ENCODE peak calls at places on chromosomes 2 and 18, in six cellular contexts. S is gastrocnemius medialis; X is stomach; R is IMR-90; Z is CD8-positive, alpha-beta T cell; D is endodermal cell. M is an unnamed sample. For H3K27me3, the result is how much of the 10 kb centered on the place peaks cover.

GRCh38 chr2:157302492-157303099 is 23.0 kb downstream of the ERMN start:
- DNase-seq in S (no peak), X (no peak), R (peak), Z (no peak), D (no peak), M (no peak)

GRCh38 chr18:67509711-67510110 is 6.8 kb downstream of the DSEL start:
- DNase-seq in S (no peak), X (no peak), R (peak), Z (no peak), D (no peak), M (no peak)

GRCh38 chr2:18491577-18491976 is 68.9 kb downstream of the RDH14 start:
- DNase-seq in S (peak), X (no peak), R (no peak), Z (no peak), D (no peak), M (no peak)

GRCh38 chr2:78263571-78263970 is 741.4 kb upstream of the LRRTM4 start:
- DNase-seq in S (no peak), X (no peak), R (no peak), Z (no peak), D (no peak), M (no peak)

GRCh38 chr2:141068053-141068682 is 1062.6 kb downstream of the LRP1B start:
- DNase-seq in S (no peak), X (no peak), R (no peak), Z (no peak), D (peak), M (no peak)

GRCh38 chr2:134737671-134738070 is 18.9 kb upstream of the TMEM163 start:
- DNase-seq in S (no peak), X (no peak), R (no peak), Z (no peak), D (no peak), M (no peak)

GRCh38 chr2:12074126-12074883 is 327.9 kb downstream of the LPIN1 start:
- DNase-seq in S (no peak), X (no peak), R (no peak), Z (peak), D (peak), M (no peak)

GRCh38 chr2:25684577-25684976 is 11.2 kb upstream of the DTNB start:
- DNase-seq in S (no peak), X (no peak), R (no peak), Z (no peak), D (no peak), M (no peak)

GRCh38 chr2:172096661-172097547 is 5.8 kb downstream of the DLX2 start:
- DNase-seq in S (no peak), X (no peak), R (peak), Z (no peak), D (peak), M (no peak)

GRCh38 chr2:65297544-65297943 is 69.9 kb downstream of the ACTR2 start:
- DNase-seq in S (no peak), X (no peak), R (no peak), Z (no peak), D (no peak), M (no peak)

GRCh38 chr2:65300134-65300771 is 72.6 kb downstream of the ACTR2 start:
- DNase-seq in S (peak), X (peak), R (peak), Z (no peak), D (no peak), M (no peak)

GRCh38 chr2:65298089-65298488 is 70.5 kb downstream of the ACTR2 start:
- DNase-seq in S (no peak), X (no peak), R (no peak), Z (no peak), D (no peak), M (no peak)

GRCh38 chr2:65299246-65299645 is 71.6 kb downstream of the ACTR2 start:
- DNase-seq in S (no peak), X (no peak), R (peak), Z (peak), D (no peak), M (no peak)

DNA sequence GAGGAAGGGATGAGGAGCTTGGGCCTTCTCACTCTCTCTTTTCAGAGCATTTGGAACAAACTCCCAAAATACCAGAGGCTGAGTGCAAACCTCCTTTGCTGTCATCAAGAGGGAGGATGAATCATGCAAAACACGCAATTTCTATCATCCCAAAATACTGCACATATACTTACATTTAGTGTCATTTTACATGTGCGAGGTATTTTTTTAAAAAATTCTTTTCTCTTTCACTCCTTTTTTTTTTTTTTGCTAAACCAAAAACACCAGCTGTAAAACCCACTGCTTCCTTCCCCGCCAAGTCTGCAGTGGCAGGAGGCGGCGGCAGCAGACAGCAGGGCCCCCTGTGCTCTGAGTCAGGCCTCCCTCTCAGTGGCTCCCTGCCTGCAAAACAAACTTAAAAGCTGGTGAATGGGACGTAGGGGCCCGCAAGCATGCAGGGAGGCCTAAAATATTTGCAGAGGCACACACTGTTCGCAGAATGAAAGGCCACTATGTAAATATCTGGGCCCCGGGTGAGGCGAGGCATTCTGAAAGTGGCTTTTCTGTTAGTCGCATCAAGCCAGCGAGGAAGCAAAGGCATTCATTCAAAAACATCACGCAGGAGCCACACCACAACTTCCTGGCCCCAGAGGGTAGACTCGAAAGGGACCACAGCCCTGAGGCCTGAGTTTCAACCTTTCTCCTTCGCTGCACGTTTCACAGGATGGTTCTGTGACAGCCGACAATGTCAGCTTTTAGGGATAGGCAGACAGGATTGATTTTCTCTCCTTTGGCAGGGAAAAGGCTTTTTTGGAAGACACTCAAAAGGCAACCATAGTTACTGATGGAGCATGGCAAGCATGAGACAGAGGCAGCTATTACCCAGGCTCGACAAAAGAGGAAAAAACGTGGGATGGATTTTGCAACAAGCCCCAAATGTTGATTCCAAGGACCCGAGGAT is 73.4 kb downstream of the ACTR2 start:
- DNase-seq in S (peak), X (peak), R (peak), Z (peak), D (peak), M (no peak)
- H3K4me3 ChIP-seq in S (no peak), X (no peak), R (peak), Z (peak), D (no peak), M (no peak)

GRCh38 chr2:74232426-74232825 is 34.0 kb downstream of the MTHFD2 start:
- DNase-seq in S (no peak), X (no peak), R (no peak), Z (no peak), D (peak), M (no peak)
- TF ChIP-seq CTCF in S (no peak), X (no peak), R (no peak), Z (no peak), D (no peak), M (no peak)

GRCh38 chr2:240642806-240643092 is 17.5 kb downstream of the GPR35 start:
- DNase-seq in S (no peak), X (no peak), R (no peak), Z (no peak), D (no peak), M (no peak)
- H3K27me3 ChIP-seq in S (under half), X (under half), R (half or more), Z (under half), D (under half), M (under half)

DNA sequence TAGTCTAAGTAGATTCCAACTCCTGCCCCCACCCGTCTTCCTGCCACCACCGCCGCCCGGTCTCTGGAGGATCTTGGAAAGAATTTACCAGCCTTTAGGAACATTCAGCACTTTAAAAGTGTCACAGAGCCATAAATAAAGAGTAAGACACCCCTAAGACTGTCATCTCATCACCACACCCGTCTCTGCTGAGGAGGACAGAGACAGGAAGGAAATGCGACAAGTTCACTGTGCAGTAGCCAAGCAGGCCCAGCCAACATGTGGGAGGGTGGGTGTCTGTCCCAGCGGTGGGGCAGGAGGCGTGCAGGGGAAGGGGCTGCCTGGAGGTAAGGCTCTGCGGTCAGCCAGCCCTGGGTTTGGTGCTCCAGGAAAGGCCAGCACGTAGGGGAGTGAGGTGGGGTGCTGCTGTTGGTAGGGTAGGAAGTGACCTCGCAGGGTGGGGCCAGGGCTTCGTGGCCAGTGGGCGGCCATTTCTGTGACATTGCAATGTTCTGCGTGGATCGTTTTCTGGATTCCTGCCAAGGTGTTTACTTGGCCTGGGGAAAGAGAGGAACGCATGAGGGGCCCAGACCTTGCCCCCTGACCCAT is 111.6 kb downstream of the FAM210A start:
- DNase-seq in S (no peak), X (no peak), R (no peak), Z (peak), D (no peak), M (no peak)
- H3K4me3 ChIP-seq in S (no peak), X (no peak), R (no peak), Z (peak), D (no peak), M (no peak)

DNA sequence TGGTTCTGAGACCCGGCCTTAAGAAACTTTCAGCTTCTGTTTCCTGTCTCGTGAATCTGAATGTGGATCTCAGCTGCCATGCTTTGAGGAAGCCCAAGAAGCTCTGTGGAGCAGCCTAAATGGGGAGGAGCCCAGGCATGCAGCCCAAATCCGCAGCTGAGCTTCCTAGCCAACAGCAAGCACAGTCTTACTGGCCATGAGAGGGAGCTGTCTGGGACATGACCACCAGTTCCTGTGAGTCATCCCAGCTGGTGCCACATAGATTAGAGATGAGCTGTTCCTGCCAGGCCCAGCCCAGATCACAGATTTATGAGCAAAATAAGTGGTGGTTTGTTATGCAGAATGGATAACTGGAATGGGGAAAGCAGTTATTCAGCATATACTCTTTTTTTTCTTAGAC is 224.4 kb upstream of the APCDD1 start:
- DNase-seq in S (no peak), X (no peak), R (peak), Z (no peak), D (peak), M (peak)
- TF ChIP-seq CTCF in S (no peak), X (no peak), R (peak), Z (no peak), D (peak), M (peak)

GRCh38 chr2:120446236-120447121 is 100.5 kb downstream of the INHBB start:
- DNase-seq in S (no peak), X (no peak), R (no peak), Z (no peak), D (no peak), M (no peak)
- H3K27me3 ChIP-seq in S (under half), X (under half), R (under half), Z (under half), D (half or more), M (under half)

DNA sequence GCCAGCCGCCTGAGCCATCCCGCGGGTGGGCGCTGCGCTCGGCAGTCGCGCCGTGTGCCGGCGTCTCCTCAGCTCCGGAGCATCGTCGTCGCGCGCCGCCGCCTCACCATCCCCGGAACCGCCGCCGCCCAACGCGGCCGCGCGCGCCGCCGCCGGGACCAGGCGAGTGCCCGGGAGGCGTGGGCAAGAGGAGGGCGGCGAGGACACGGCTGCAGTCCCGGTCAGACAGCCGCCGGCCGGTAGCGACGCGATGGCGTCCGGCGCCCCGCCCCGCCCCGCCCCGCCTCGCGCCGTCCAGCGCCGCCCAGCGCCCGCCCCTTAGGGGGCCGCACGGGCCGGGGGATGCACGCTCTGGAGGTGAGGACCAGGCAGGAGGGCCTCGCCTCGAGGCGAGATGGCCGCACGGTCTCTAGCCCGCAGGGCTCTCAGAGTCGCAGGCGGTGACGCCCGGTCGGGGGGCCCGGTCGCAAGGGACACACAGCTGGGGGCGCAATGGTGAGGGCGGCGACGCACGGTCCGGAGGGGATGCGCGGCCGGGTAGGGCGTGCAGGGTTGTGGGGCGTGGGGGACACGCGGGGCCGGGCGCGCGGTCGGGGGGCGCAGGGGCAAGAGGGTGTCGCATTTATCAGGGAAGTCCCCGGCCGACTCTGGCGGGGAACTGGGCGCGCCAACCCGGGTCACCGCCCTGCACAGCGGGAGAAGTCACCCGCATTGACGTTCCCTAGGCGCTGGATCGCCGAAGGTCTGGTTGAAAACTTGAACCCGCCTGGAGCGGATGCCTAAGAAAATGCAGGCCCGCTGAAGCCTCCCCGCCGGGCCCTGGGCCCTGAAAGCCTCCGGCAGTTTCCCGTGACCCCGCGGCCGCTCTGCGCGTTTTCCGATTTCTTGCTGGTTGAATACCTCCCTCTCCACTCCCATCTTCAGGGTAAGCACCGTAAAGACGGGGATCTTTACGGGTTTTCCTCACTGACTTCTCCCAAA is at the start of gene SPIRE1:
- DNase-seq in S (peak), X (peak), R (peak), Z (peak), D (peak), M (no peak)
- H3K4me3 ChIP-seq in S (peak), X (peak), R (peak), Z (peak), D (peak), M (peak)

GRCh38 chr2:47075361-47076125 is 79.6 kb downstream of the STPG4 start:
- DNase-seq in S (no peak), X (no peak), R (peak), Z (no peak), D (no peak), M (no peak)
- TF ChIP-seq CTCF in S (no peak), X (no peak), R (no peak), Z (no peak), D (peak), M (no peak)

GRCh38 chr2:198874502-198874858 is 583.3 kb downstream of the SATB2 start:
- DNase-seq in S (no peak), X (no peak), R (peak), Z (no peak), D (no peak), M (no peak)

DNA sequence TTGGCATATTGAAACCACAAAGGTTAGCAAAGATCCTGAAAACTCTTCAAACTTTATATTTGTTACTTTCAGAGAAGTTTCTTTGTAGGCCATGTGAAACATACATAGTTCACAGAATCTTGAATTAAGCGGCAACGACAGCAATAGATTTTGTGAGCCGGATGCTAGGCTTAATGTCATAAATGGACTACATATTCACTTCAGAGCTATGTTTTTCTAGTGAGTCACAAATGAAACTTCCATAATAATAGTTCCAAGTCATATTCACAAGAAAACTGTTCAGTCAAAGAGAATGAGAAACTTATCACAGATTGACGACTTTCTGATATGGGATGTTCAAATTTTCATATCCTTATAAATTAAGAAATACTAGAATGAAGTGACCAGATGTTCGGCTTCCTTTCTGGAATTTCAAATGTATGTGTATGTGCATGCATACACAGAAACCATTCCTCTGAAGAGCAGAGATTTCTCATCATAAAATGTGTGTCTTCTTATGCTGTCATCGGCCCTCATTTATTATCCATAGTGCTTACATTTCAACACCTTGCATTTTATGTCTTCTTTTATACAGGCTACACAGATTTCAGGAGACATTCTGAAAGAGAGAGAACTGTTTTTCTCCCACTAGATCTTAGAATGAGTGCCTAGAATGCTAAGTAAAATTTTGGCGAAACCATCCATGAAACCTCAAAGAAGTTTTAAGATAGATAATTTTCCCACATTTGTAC is 583.8 kb downstream of the SATB2 start:
- DNase-seq in S (no peak), X (no peak), R (peak), Z (no peak), D (no peak), M (no peak)
- H3K27me3 ChIP-seq in S (under half), X (under half), R (under half), Z (under half), D (under half), M (under half)

GRCh38 chr18:59140287-59140885 is 702 bp downstream of the SEC11C start:
- DNase-seq in S (no peak), X (peak), R (peak), Z (no peak), D (peak), M (peak)

GRCh38 chr18:59143441-59143840 is 3.8 kb downstream of the SEC11C start:
- DNase-seq in S (no peak), X (no peak), R (peak), Z (no peak), D (no peak), M (no peak)

GRCh38 chr18:59141294-59142068 is 1.8 kb downstream of the SEC11C start:
- DNase-seq in S (no peak), X (no peak), R (no peak), Z (no peak), D (no peak), M (no peak)

GRCh38 chr18:59144483-59144882 is 4.8 kb downstream of the SEC11C start:
- DNase-seq in S (no peak), X (no peak), R (no peak), Z (no peak), D (no peak), M (no peak)

DNA sequence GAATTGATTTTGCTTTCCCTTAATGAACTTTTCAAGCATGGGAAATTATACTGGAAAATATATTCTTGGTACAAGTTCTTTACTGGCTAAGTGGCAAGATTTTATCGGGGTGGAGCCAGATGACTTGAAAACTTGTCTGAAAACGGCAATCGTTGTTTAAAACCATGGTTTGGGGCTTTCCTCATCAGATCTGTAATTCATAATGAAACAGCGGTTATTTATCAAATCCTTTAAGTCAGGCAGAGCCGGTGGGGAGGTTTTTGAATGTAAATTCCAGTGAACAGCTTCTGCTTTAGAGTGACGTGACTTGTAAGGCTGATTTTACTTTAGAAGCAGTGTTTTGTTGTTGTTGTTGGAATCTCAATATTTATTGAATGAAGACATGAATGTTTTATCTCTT is 2.6 kb downstream of the SEC11C start:
- DNase-seq in S (no peak), X (no peak), R (no peak), Z (no peak), D (no peak), M (no peak)
- H3K4me3 ChIP-seq in S (no peak), X (no peak), R (no peak), Z (no peak), D (no peak), M (no peak)